ENCODE peak calls at places on chromosome 13, in eight cellular contexts. B, E, Q, Z, L, O, K and C are unnamed samples.
A peak's percentile ranks its signal among the peaks of the same experiment; 100 is the strongest.

GRCh38 chr13:109840201-109840892 is 54.0 kb upstream of the IRS2 start:
- DNase-seq in O (no peak), Z (peak; percentile 63), L (no peak), B (peak; percentile 39), E (peak; percentile 14), Q (no peak), K (no peak), C (no peak)

GRCh38 chr13:95352486-95352885 is 51.2 kb upstream of the ABCC4 start:
- DNase-seq in O (no peak), L (no peak), B (no peak), K (no peak), Z (no peak), Q (no peak), E (no peak), C (no peak)

GRCh38 chr13:24012648-24013047 is 115.3 kb upstream of the C1QTNF9B start:
- DNase-seq in O (no peak), Z (no peak), L (no peak), B (no peak), K (no peak), Q (no peak), E (no peak), C (no peak)

GRCh38 chr13:69124996-69125395 is 982.6 kb upstream of the ATXN8OS start:
- DNase-seq in O (no peak), B (no peak), E (no peak), Q (no peak), Z (no peak), K (no peak), L (no peak), C (no peak)

GRCh38 chr13:99086149-99086868 is 108.4 kb upstream of the DOCK9 start:
- DNase-seq in L (peak; percentile 64), E (peak; percentile 70), B (peak; percentile 76), K (peak; percentile 53), O (peak; percentile 73), Q (peak; percentile 54), Z (peak; percentile 71), C (peak; percentile 20)

GRCh38 chr13:102774210-102774560 is 599 bp upstream of the TEX30 start:
- DNase-seq in L (peak; percentile 48), K (no peak), Z (no peak), E (peak; percentile 17), Q (no peak), O (peak; percentile 8), B (no peak), C (no peak)

GRCh38 chr13:46146898-46147297 is 35.1 kb downstream of the LCP1 start:
- DNase-seq in O (no peak), E (no peak), Z (peak; percentile 55), Q (no peak), K (peak; percentile 28), B (no peak), L (no peak), C (no peak)

GRCh38 chr13:108629353-108629752 is at the start of gene MYO16:
- DNase-seq in B (no peak), Z (peak; percentile 79), E (no peak), K (no peak), O (no peak), Q (no peak), L (no peak), C (no peak)

GRCh38 chr13:100300213-100300612 is 211.3 kb downstream of the PCCA start:
- DNase-seq in Z (peak; percentile 65), E (no peak), O (no peak), K (no peak), L (no peak), Q (no peak), B (no peak), C (no peak)

GRCh38 chr13:39916330-39916729 is 260.9 kb downstream of the COG6 start:
- DNase-seq in B (no peak), Q (no peak), O (no peak), Z (no peak), K (no peak), L (no peak), E (no peak), C (no peak)